ENCODE peak calls at places on chromosomes 16 and 17, in nine cellular contexts. U is tibial nerve, O is cardiac muscle cell, V is astrocyte of the cerebellum, M is ovary, H is thoracic aorta, L is fibroblast of pulmonary artery, P is BJ, N is AG10803. C is an unnamed sample.

GRCh38 chr16:14366447-14366846 is 263.6 kb downstream of the PARN start:
- DNase-seq in N (no peak), H (no peak), P (no peak), M (no peak), O (no peak), L (no peak), U (no peak), V (no peak), C (no peak)

GRCh38 chr16:593406-593805 is 3.5 kb downstream of the RAB40C start:
- DNase-seq in O (no peak), V (no peak), P (no peak), N (no peak), H (no peak), M (no peak), U (no peak), L (no peak), C (no peak)

GRCh38 chr17:80457236-80457856 is 19.1 kb downstream of the NPTX1 start:
- DNase-seq in N (no peak), L (no peak), P (no peak), H (no peak), O (no peak), V (no peak), U (no peak), M (no peak), C (no peak)

GRCh38 chr17:50890675-50891516 is 24.7 kb upstream of the TOB1 start:
- DNase-seq in L (no peak), V (no peak), N (no peak), O (no peak), M (no peak), P (no peak), H (no peak), U (no peak), C (no peak)

GRCh38 chr17:38713456-38713855 is 8.4 kb downstream of the MLLT6 start:
- DNase-seq in L (no peak), N (no peak), P (no peak), M (no peak), V (no peak), O (no peak), U (no peak), H (no peak), C (no peak)

GRCh38 chr16:583470-583814 is 6.4 kb upstream of the RAB40C start:
- DNase-seq in O (no peak), U (no peak), L (no peak), H (no peak), V (no peak), M (no peak), N (no peak), P (no peak), C (no peak)

GRCh38 chr17:74770498-74771318 is 5.4 kb downstream of the NAT9 start:
- DNase-seq in L (peak), M (peak), N (no peak), V (no peak), O (peak), P (no peak), H (no peak), U (peak), C (peak)

GRCh38 chr17:7997186-7997585 is 5.2 kb upstream of the GUCY2D start:
- DNase-seq in U (no peak), V (no peak), M (no peak), O (peak), H (no peak), L (peak), N (peak), P (no peak), C (no peak)

GRCh38 chr17:48981927-48982539 is 13.6 kb upstream of the GIP start:
- DNase-seq in U (no peak), V (no peak), H (no peak), M (no peak), L (no peak), O (no peak), N (no peak), P (no peak), C (no peak)

GRCh38 chr17:28675485-28675884 is 13.5 kb downstream of the SUPT6H start:
- DNase-seq in L (no peak), H (no peak), M (no peak), N (peak), O (no peak), U (no peak), P (no peak), V (no peak), C (no peak)

GRCh38 chr16:25690563-25691143 is 1.1 kb upstream of the HS3ST4 start:
- DNase-seq in V (no peak), N (no peak), U (no peak), O (no peak), L (no peak), H (no peak), P (no peak), M (no peak), C (no peak)

GRCh38 chr17:78151514-78152008 is 5.4 kb downstream of the C17orf99 start:
- DNase-seq in M (no peak), V (peak), U (no peak), L (no peak), N (no peak), O (no peak), H (no peak), P (no peak), C (no peak)

GRCh38 chr17:38395090-38395489 is 33.2 kb upstream of the ARHGAP23 start:
- DNase-seq in H (no peak), P (no peak), V (no peak), M (no peak), U (no peak), O (no peak), N (no peak), L (no peak), C (no peak)

GRCh38 chr16:55328611-55329569 is 4.9 kb downstream of the IRX6 start:
- DNase-seq in V (no peak), L (no peak), O (peak), U (no peak), M (no peak), P (no peak), N (no peak), H (no peak), C (no peak)

GRCh38 chr17:44221862-44222111 is 2.3 kb upstream of the UBTF start:
- DNase-seq in L (no peak), H (no peak), N (no peak), V (no peak), M (no peak), U (no peak), P (no peak), O (no peak), C (no peak)

GRCh38 chr16:55240933-55241332 is 83.1 kb upstream of the IRX6 start:
- DNase-seq in U (no peak), M (no peak), H (no peak), V (no peak), L (no peak), P (no peak), N (no peak), O (no peak), C (no peak)

GRCh38 chr16:69105501-69106361 is at the start of gene HAS3:
- DNase-seq in V (peak), M (peak), O (peak), N (peak), L (peak), H (no peak), U (no peak), P (no peak), C (peak)

GRCh38 chr16:6684076-6684673 is 648.5 kb upstream of the RBFOX1 start:
- DNase-seq in N (no peak), H (no peak), V (no peak), O (peak), L (peak), M (no peak), P (no peak), U (no peak), C (peak)

GRCh38 chr17:622356-622755 is 92.3 kb downstream of the VPS53 start:
- DNase-seq in P (no peak), N (peak), U (no peak), O (no peak), V (peak), H (no peak), L (peak), M (no peak), C (peak)

GRCh38 chr17:80870401-80870800 is 121.2 kb upstream of the CHMP6 start:
- DNase-seq in V (no peak), H (no peak), P (no peak), M (no peak), O (no peak), N (no peak), L (no peak), U (no peak), C (no peak)

GRCh38 chr17:36092228-36092627 is 2.3 kb upstream of the CCL3 start:
- DNase-seq in P (no peak), O (no peak), L (no peak), U (no peak), N (no peak), M (no peak), V (no peak), H (no peak), C (no peak)

GRCh38 chr16:2507679-2508064 is 6.1 kb upstream of the ATP6V0C start:
- DNase-seq in O (no peak), H (no peak), U (no peak), M (no peak), V (no peak), L (no peak), P (no peak), N (no peak), C (no peak)

GRCh38 chr17:10420811-10421210 is 939 bp downstream of the MYH8 start:
- DNase-seq in L (no peak), N (no peak), M (no peak), P (no peak), O (no peak), H (no peak), V (no peak), U (no peak), C (no peak)

GRCh38 chr16:75763250-75763649 is 37.0 kb upstream of the CPHXL start:
- DNase-seq in P (no peak), O (no peak), L (no peak), U (no peak), M (no peak), N (no peak), V (no peak), H (no peak), C (no peak)

GRCh38 chr17:16419074-16419928 is 3.9 kb downstream of the TRPV2 start:
- DNase-seq in P (peak), M (no peak), H (no peak), V (peak), L (peak), O (no peak), U (no peak), N (peak), C (peak)
- H3K4me3 ChIP-seq in P (no peak), M (no peak), H (peak), V (peak), L (no peak), O (no peak), U (no peak), N (peak), C (peak)

GRCh38 chr17:16251043-16251442 is 34.0 kb downstream of the PIGL start:
- DNase-seq in V (no peak), N (no peak), O (no peak), L (no peak), H (no peak), M (no peak), P (no peak), U (no peak), C (no peak)

GRCh38 chr17:16258916-16259315 is 41.9 kb downstream of the PIGL start:
- DNase-seq in H (no peak), P (no peak), M (no peak), U (peak), N (peak), L (peak), V (no peak), O (no peak), C (peak)

GRCh38 chr17:16259926-16260325 is 42.9 kb downstream of the PIGL start:
- DNase-seq in H (no peak), V (no peak), O (no peak), U (no peak), N (no peak), M (no peak), L (no peak), P (no peak), C (no peak)

GRCh38 chr17:16251556-16251955 is 34.5 kb downstream of the PIGL start:
- DNase-seq in N (no peak), V (no peak), O (no peak), P (no peak), M (no peak), L (no peak), U (no peak), H (no peak), C (no peak)

GRCh38 chr17:16255481-16255901 is 38.5 kb downstream of the PIGL start:
- DNase-seq in P (no peak), U (peak), L (peak), H (peak), M (peak), O (peak), V (peak), N (peak), C (peak)
- H3K4me3 ChIP-seq in P (no peak), U (peak), L (peak), H (peak), M (peak), O (peak), V (peak), N (no peak), C (no peak)

GRCh38 chr17:19316756-19317358 is 45.7 kb downstream of the B9D1 start:
- DNase-seq in O (no peak), P (no peak), N (no peak), V (peak), M (peak), U (no peak), L (no peak), H (no peak), C (no peak)
- H3K4me3 ChIP-seq in O (no peak), P (no peak), N (no peak), V (no peak), M (no peak), U (no peak), L (no peak), H (no peak), C (no peak)

DNA sequence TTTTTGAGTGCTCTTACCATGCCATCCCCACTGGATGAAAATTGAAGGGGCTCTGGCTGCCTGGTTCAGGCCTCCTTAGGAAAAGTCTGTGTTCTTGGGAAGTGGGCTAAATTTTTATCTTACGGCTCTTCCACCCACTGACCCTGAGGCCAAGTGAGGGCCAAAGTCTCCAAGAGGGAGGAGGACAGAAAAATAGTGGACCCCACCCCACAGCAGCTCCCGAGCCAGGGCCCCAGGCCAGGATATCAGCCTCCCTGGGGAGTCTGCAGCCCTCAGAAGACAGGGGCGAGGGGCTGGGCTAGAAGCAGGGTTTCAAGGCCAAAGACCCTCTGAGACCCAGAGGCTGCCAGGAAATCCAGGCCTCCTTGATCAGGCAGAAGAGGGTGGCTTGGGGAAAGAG is 156.2 kb downstream of the ZNF423 start:
- DNase-seq in P (no peak), L (no peak), M (peak), H (no peak), V (no peak), N (no peak), U (no peak), O (no peak), C (no peak)
- H3K4me3 ChIP-seq in P (no peak), L (no peak), M (no peak), H (no peak), V (no peak), N (no peak), U (no peak), O (no peak), C (no peak)

DNA sequence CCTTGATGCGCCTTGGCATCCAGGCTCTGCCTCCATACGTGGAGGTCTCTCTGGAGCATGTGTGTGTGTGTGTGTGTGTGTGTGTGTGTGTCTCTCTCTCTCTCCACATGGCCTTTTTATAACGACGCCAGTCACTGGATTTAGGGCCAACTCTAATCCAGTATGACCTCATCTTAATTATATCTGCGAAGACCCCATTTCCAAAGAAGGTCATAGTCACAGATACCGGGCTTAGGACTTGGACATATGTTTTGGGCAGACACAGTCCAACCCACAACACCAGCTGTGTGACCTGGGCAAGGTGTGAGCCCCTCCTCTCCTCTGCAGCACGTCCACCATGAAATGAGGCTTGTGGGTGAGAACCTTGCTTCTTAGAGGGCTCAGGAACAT is 138.4 kb upstream of the PLCG2 start:
- DNase-seq in U (no peak), N (no peak), P (no peak), O (no peak), H (no peak), L (no peak), M (no peak), V (no peak), C (no peak)
- H3K4me3 ChIP-seq in U (no peak), N (no peak), P (no peak), O (no peak), H (no peak), L (no peak), M (no peak), V (no peak), C (no peak)

GRCh38 chr17:72514888-72515287 is 394.1 kb downstream of the SOX9 start:
- DNase-seq in O (no peak), M (peak), N (peak), L (peak), U (peak), H (no peak), P (no peak), V (peak), C (peak)

GRCh38 chr17:72517413-72518237 is 396.8 kb downstream of the SOX9 start:
- DNase-seq in P (no peak), U (no peak), N (no peak), M (no peak), V (no peak), H (no peak), L (peak), O (no peak), C (no peak)

GRCh38 chr17:72518333-72518732 is 397.5 kb downstream of the SOX9 start:
- DNase-seq in H (no peak), V (no peak), L (no peak), P (no peak), O (no peak), N (no peak), U (no peak), M (no peak), C (no peak)

GRCh38 chr17:72515291-72516065 is 394.7 kb downstream of the SOX9 start:
- DNase-seq in U (no peak), P (no peak), V (peak), N (no peak), M (peak), L (peak), O (no peak), H (no peak), C (peak)

DNA sequence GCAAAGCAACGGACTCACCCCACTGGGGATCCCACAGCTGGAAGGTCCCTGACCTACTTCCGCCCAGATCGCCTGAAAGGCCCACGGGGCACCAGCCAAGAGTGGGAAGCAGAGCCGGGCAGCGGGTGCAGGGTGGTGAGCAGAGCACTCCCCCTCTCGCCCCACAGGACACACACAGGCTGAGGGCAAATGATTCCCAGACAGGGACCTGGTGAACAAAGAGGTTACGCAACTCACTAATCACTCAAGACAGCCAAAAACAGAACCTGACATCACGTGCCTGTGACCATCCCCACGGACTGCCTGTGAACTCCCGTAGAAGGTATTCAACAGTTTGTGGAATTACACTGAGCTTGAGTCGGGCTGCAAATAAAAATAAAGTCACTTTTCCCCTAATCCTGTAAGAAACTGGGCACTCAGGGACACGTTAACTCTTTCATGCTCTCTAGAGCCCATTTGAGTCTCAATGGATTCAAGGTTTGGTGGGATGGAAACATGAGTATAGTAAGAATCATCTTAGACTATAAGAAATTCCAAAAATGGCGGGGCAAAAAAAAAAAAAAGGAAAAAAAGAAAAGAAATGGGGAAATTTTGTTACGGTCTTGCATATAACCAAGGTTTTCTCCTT is 396.1 kb downstream of the SOX9 start:
- DNase-seq in O (no peak), U (peak), P (no peak), H (no peak), M (peak), V (no peak), N (peak), L (peak), C (peak)
- H3K4me3 ChIP-seq in O (no peak), U (no peak), P (no peak), H (no peak), M (no peak), V (no peak), N (no peak), L (no peak), C (no peak)

GRCh38 chr17:81990836-81991683 is 13.6 kb downstream of the ASPSCR1 start:
- DNase-seq in V (no peak), O (no peak), N (no peak), L (no peak), H (no peak), M (no peak), U (no peak), P (no peak), C (no peak)

GRCh38 chr17:81995463-81996231 is 18.2 kb downstream of the ASPSCR1 start:
- DNase-seq in P (no peak), L (no peak), N (no peak), M (no peak), U (no peak), H (no peak), O (no peak), V (no peak), C (no peak)

GRCh38 chr17:81994593-81995462 is 17.4 kb downstream of the ASPSCR1 start:
- DNase-seq in M (no peak), N (no peak), V (no peak), L (no peak), P (no peak), O (no peak), U (no peak), H (no peak), C (no peak)

GRCh38 chr17:81993726-81994592 is 16.5 kb downstream of the ASPSCR1 start:
- DNase-seq in N (no peak), L (no peak), H (no peak), M (no peak), U (no peak), P (no peak), O (no peak), V (no peak), C (no peak)

DNA sequence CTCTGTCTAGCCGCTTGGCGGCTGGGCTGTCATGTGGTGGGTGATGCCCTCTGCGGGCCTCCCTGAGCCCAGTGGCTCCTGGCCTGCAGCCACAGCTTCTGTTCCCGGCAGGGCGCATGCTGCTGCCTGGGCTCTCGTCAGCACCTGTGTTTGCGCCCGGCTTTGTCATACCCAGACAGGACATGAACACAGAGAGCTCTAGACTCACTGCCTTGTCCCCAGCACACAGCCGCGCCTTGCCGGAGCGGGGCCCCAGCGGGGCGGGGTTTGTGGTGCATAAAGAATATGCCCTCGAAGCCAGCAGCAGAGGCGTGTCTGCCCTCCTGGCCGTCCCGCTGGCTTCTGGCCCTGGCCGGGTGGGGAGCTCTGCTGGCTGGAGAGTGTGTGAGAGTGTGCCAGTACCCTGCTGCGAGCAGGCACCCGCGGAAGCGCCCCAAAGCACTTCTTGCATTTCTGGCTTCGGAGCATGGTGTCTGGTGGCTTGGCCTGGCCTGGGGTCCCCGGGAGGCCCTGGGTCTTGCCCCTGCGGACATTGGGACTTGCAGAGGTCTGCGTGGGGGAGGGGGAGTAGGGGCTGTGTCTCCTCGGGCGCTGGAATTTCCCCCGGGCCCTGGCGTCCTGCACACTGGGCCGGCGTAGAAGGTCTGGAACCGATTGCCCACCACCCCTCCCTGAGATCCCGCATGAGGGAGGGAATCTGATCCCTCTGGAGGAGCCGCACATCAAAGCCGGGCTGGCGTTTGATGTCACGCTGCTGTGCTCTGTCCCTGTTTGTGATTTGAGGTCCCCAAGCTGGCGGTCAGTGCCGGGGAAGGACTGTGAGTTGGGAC is 14.5 kb downstream of the ASPSCR1 start:
- DNase-seq in V (no peak), O (peak), M (no peak), P (no peak), U (no peak), L (peak), N (peak), H (peak), C (peak)
- H3K4me3 ChIP-seq in V (no peak), O (no peak), M (no peak), P (no peak), U (no peak), L (no peak), N (peak), H (peak), C (no peak)

C was measured in fibroblast of mammary gland.